ENCODE peak calls at places on chromosomes 3 and 15, in seven cellular contexts. F, I, L, C, B, Z and R are unnamed samples.

GRCh38 chr3:40989141-40990061 is 209.9 kb upstream of the CTNNB1 start:
- DNase-seq in C (no peak), I (no peak), Z (no peak), L (no peak), B (no peak), F (no peak), R (peak)

GRCh38 chr3:41118461-41119385 is 80.6 kb upstream of the CTNNB1 start:
- DNase-seq in L (no peak), Z (no peak), F (peak), C (no peak), I (peak), B (no peak), R (no peak)

GRCh38 chr3:78048698-78049097 is 1008.8 kb downstream of the ROBO2 start:
- DNase-seq in I (no peak), F (peak), Z (no peak), L (no peak), B (no peak), C (no peak), R (no peak)

GRCh38 chr3:14358426-14359211 is 43.8 kb upstream of the SLC6A6 start:
- DNase-seq in B (peak), I (peak), L (peak), C (no peak), F (peak), Z (peak), R (peak)

GRCh38 chr3:40313975-40314860 is 4.7 kb downstream of the EIF1B start:
- DNase-seq in Z (no peak), L (peak), B (peak), F (no peak), I (no peak), C (peak), R (no peak)

GRCh38 chr15:31021067-31021665 is 29.7 kb upstream of the MTMR10 start:
- DNase-seq in F (no peak), I (no peak), L (no peak), B (no peak), Z (no peak), C (no peak), R (no peak)

GRCh38 chr15:95129589-95129988 is 898.2 kb downstream of the MCTP2 start:
- DNase-seq in F (peak), Z (peak), C (no peak), I (no peak), B (peak), L (peak), R (peak)

GRCh38 chr15:63881431-63881830 is 47.7 kb upstream of the HERC1 start:
- DNase-seq in L (no peak), I (no peak), F (no peak), Z (no peak), B (no peak), C (peak), R (no peak)

GRCh38 chr3:31776016-31776415 is 205.0 kb downstream of the OSBPL10 start:
- DNase-seq in F (peak), Z (no peak), B (no peak), L (no peak), C (no peak), I (no peak), R (no peak)

GRCh38 chr3:32285910-32286309 is 47.4 kb downstream of the CMTM8 start:
- DNase-seq in L (no peak), C (no peak), F (no peak), B (peak), Z (no peak), I (no peak), R (no peak)

GRCh38 chr3:184941408-184941807 is 129.4 kb downstream of the VPS8 start:
- DNase-seq in C (no peak), I (no peak), F (no peak), Z (no peak), B (no peak), L (no peak), R (no peak)

GRCh38 chr3:131216801-131217200 is 164.8 kb upstream of the NUDT16 start:
- DNase-seq in Z (no peak), C (no peak), L (no peak), I (no peak), F (peak), B (peak), R (peak)

GRCh38 chr15:36254446-36254845 is 325.0 kb upstream of the CDIN1 start:
- DNase-seq in B (no peak), Z (no peak), F (peak), L (no peak), C (no peak), I (no peak), R (no peak)

GRCh38 chr3:186519021-186519658 is 25.0 kb downstream of the CRYGS start:
- DNase-seq in C (peak), F (no peak), B (no peak), Z (no peak), I (no peak), L (no peak), R (no peak)

GRCh38 chr3:11499144-11499543 is 144.6 kb downstream of the VGLL4 start:
- DNase-seq in Z (no peak), C (no peak), L (no peak), I (no peak), F (peak), B (no peak), R (peak)

GRCh38 chr15:34799149-34799824 is 3.9 kb upstream of the ACTC1 start:
- DNase-seq in C (no peak), F (peak), I (no peak), Z (peak), L (no peak), B (peak), R (no peak)

GRCh38 chr15:83282859-83283812 is 1.3 kb downstream of the BNC1 start:
- DNase-seq in C (no peak), B (peak), F (peak), I (no peak), L (no peak), Z (no peak), R (peak)

GRCh38 chr3:105829229-105829628 is 39.6 kb downstream of the CBLB start:
- DNase-seq in B (no peak), C (no peak), F (no peak), Z (no peak), L (no peak), I (no peak), R (peak)

GRCh38 chr3:53274938-53275666 is 19.3 kb upstream of the TKT start:
- DNase-seq in Z (no peak), C (no peak), L (no peak), I (no peak), B (no peak), F (no peak), R (no peak)

GRCh38 chr3:64109438-64109837 is 86.1 kb upstream of the PSMD6 start:
- DNase-seq in F (no peak), I (peak), L (no peak), Z (no peak), C (no peak), B (no peak), R (no peak)

GRCh38 chr3:170429050-170429449 is 10.4 kb downstream of the CLDN11 start:
- DNase-seq in B (no peak), Z (no peak), I (no peak), C (no peak), L (no peak), F (peak), R (peak)

GRCh38 chr3:105904683-105905320 is 36.0 kb upstream of the CBLB start:
- DNase-seq in Z (no peak), I (no peak), F (peak), L (no peak), B (no peak), C (no peak), R (peak)

GRCh38 chr15:89197503-89197971 is 23.8 kb downstream of the RLBP1 start:
- DNase-seq in C (peak), I (peak), Z (no peak), F (no peak), L (peak), B (no peak), R (no peak)

GRCh38 chr3:152328841-152329240 is 60.1 kb downstream of the MBNL1 start:
- DNase-seq in B (no peak), I (no peak), F (peak), L (no peak), C (no peak), Z (no peak), R (peak)

GRCh38 chr3:110810356-110810755 is 261.3 kb upstream of the NECTIN3 start:
- DNase-seq in L (no peak), F (no peak), Z (no peak), B (no peak), C (no peak), I (no peak), R (peak)

GRCh38 chr3:183278479-183279088 is 25.5 kb downstream of the B3GNT5 start:
- DNase-seq in B (no peak), I (no peak), F (no peak), C (no peak), L (no peak), Z (no peak), R (peak)

GRCh38 chr3:169137076-169137475 is 526.4 kb downstream of the MECOM start:
- DNase-seq in F (no peak), I (no peak), C (no peak), L (no peak), Z (no peak), B (no peak), R (no peak)

GRCh38 chr3:100844063-100844936 is 135.0 kb downstream of the TFG start:
- DNase-seq in I (no peak), B (no peak), C (no peak), Z (no peak), F (no peak), L (no peak), R (no peak)

GRCh38 chr3:9340450-9341009 is 22.3 kb upstream of the THUMPD3 start:
- DNase-seq in L (no peak), B (no peak), F (peak), Z (no peak), I (no peak), C (no peak), R (peak)

GRCh38 chr3:47443611-47443995 is 32.1 kb downstream of the SCAP start:
- DNase-seq in I (peak), B (no peak), C (no peak), L (no peak), F (peak), Z (no peak), R (no peak)

GRCh38 chr3:94130690-94131089 is 67.8 kb downstream of the NSUN3 start:
- DNase-seq in I (no peak), L (no peak), F (no peak), B (no peak), Z (no peak), C (no peak), R (no peak)

GRCh38 chr3:125163739-125164601 is 48.6 kb downstream of the SLC12A8 start:
- DNase-seq in F (peak), C (peak), L (peak), I (peak), Z (no peak), B (peak), R (no peak)

GRCh38 chr3:146384786-146385185 is 84.6 kb downstream of the PLSCR2 start:
- DNase-seq in I (no peak), F (no peak), C (no peak), B (no peak), L (no peak), Z (no peak), R (no peak)

GRCh38 chr3:149703474-149703873 is 45.6 kb upstream of the WWTR1 start:
- DNase-seq in B (no peak), L (no peak), F (peak), I (no peak), C (no peak), Z (peak), R (no peak)

GRCh38 chr3:84547971-84548970 is 410.5 kb upstream of the CADM2 start:
- DNase-seq in L (no peak), B (peak), I (peak), Z (no peak), C (peak), F (no peak), R (peak)

DNA sequence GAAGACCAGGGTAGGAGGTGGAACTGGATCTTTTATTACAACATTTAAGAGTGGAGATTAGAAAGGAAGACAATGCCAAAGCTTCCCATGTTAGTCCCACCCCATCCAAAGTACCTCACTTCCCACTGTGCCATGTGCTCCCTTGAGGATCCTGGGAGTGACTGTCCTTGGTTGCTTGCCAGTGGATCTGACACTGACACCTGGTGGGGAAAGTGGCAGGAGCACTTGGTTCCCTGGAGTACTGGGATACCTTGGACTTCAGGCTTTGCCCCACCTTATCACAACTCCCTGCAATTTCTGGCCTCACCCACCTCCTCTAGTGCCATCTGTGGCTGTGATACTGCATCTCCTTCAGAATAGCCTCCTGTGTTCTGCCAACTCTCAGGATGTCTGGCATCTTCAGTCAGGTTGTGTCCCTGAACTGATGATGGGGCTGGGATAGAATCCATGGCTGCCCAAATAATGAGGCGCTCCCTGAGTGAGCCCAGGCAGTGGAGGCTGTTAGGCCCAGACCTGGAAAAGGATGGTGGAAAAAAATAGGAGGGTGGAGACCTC is 1.3 kb downstream of the ELL3 start:
- DNase-seq in C (no peak), F (peak), B (peak), L (no peak), I (peak), Z (peak), R (peak)
- H3K4me3 ChIP-seq in C (no peak), F (peak), B (no peak), L (peak), I (peak), Z (no peak), R (no peak)

DNA sequence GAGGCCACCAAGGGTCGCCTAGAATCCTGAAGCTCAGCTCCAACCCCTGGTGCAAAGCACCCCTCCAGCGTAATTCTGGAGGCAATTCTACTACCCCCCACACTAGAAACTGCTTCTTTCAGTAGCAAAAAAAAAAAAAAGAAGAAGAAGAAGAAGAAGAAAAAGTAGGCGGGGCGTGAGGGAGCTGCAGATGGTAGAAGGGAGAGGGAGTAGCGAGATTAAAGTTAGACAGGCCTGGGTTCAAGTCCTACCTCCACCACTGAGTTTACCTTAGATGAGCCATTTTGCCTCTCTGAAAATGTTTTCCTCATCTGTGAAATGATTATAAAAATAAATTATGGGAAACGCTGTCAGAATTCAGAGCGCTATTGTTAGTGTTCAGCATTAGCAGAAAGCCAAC is 913 bp downstream of the FAM174B start:
- DNase-seq in L (no peak), I (no peak), C (no peak), B (no peak), F (no peak), Z (no peak), R (no peak)
- H3K4me3 ChIP-seq in L (peak), I (no peak), C (no peak), B (peak), F (no peak), Z (peak), R (no peak)

GRCh38 chr3:120289636-120290035 is 4.6 kb upstream of the GPR156 start:
- DNase-seq in F (no peak), L (no peak), C (no peak), Z (no peak), B (no peak), I (no peak), R (no peak)

GRCh38 chr3:120280026-120280425 is 5.0 kb downstream of the GPR156 start:
- DNase-seq in Z (no peak), B (no peak), C (no peak), L (no peak), I (no peak), F (no peak), R (no peak)

GRCh38 chr3:120280566-120280965 is 4.5 kb downstream of the GPR156 start:
- DNase-seq in L (no peak), Z (no peak), F (no peak), B (no peak), I (no peak), C (no peak), R (no peak)

GRCh38 chr3:120285508-120285841 is 453 bp upstream of the GPR156 start:
- DNase-seq in B (no peak), Z (no peak), C (no peak), L (no peak), F (no peak), I (no peak), R (no peak)

DNA sequence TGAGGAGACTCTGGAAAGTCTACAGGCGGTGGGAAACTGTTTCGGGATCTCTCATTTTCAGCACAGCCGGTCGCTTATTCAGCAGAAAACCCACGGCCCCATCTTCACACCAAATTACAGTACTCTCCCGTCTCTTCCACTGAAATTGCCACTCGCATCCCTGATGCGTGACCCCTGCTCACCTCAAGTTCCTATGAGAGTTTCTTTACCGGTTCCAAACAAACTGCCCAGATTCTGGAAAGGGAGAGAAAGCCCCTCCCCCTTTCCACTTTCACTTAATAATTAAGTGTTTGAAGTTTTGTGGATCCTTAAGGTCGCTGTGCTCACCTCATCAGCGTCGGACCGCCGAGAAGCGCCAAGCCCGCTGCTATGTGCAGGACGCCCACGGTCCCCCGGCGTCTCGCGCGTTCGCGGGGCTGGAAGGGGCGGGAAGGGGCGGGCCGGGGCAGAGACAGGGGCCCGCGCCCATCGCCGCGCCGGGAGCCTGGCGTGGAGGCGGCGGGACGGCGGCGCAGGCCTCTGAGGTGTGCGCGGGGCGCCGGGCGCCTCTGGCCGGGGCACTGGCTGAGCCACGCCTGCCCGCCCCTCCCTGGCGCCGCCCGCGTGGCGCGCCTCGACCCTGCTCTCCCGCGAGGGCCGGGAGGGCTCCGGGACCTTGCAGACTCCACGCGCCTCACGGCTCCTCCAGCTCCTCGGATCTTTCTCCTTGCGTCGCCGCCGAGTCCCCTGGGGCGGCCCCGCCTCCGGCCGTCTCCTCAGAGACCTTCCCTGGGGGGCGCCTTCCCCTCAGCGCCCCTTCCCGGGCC is at the start of gene GPR156:
- DNase-seq in F (no peak), B (no peak), C (no peak), I (no peak), L (no peak), Z (peak), R (no peak)
- H3K4me3 ChIP-seq in F (peak), B (peak), C (no peak), I (no peak), L (peak), Z (peak), R (peak)

GRCh38 chr15:40328711-40329240 is 5.3 kb downstream of the INAFM2 start:
- DNase-seq in L (no peak), B (no peak), I (no peak), Z (no peak), F (peak), C (no peak), R (no peak)
- H3K4me3 ChIP-seq in L (no peak), B (no peak), I (no peak), Z (no peak), F (no peak), C (no peak), R (no peak)